ENCODE peak calls at places on chromosome 17, in ten cellular contexts. T is fibroblast of lung; I is germinal center; Q is effector memory CD8-positive, alpha-beta T cell; F is lower lobe of right lung; S is NCI-H69; M is CD4-positive, alpha-beta T cell; D is stimulated activated CD4-positive, alpha-beta T cell treated with anti-CD3 and anti-CD28 coated beads, TNF-alpha, amount 100 ng/mL, for 48 hours; Z is NCI-H1105 treated with DMSO at 0.1 percent for 48 hours; A is brain microvascular endothelial cell. V is an unnamed sample.

GRCh38 chr17:68346448-68346847 is 55.2 kb downstream of the ARSG start:
- DNase-seq in T (no peak), I (peak), Q (peak), F (peak), S (no peak), M (peak), D (peak), Z (no peak), A (no peak), V (peak)

GRCh38 chr17:59337741-59338299 is 6.4 kb downstream of the YPEL2 start:
- DNase-seq in T (no peak), I (no peak), Q (no peak), F (no peak), S (peak), M (no peak), D (no peak), Z (no peak), A (no peak), V (no peak)

GRCh38 chr17:15361592-15361991 is 20.2 kb upstream of the TEKT3 start:
- DNase-seq in T (no peak), I (no peak), Q (no peak), F (no peak), S (no peak), M (no peak), D (no peak), Z (no peak), A (no peak), V (no peak)

GRCh38 chr17:18257747-18258355 is 687 bp downstream of the FLII start:
- DNase-seq in T (peak), I (peak), Q (peak), F (peak), S (peak), M (peak), D (no peak), Z (peak), A (peak), V (peak)

GRCh38 chr17:73489333-73489732 is 154.9 kb downstream of the SDK2 start:
- DNase-seq in T (no peak), I (no peak), Q (no peak), F (no peak), S (peak), M (no peak), D (no peak), Z (no peak), A (no peak), V (no peak)

GRCh38 chr17:48215583-48216139 is 108.1 kb downstream of the SNX11 start:
- DNase-seq in T (peak), I (no peak), Q (no peak), F (no peak), S (peak), M (no peak), D (no peak), Z (peak), A (peak), V (no peak)

GRCh38 chr17:55601874-55602364 is 90.7 kb upstream of the SMIM36 start:
- DNase-seq in T (peak), I (peak), Q (no peak), F (no peak), S (peak), M (no peak), D (no peak), Z (no peak), A (peak), V (peak)

GRCh38 chr17:68646626-68647526 is 45.7 kb upstream of the FAM20A start:
- DNase-seq in T (peak), I (no peak), Q (no peak), F (no peak), S (peak), M (no peak), D (no peak), Z (peak), A (no peak), V (no peak)

GRCh38 chr17:59572301-59572924 is 7.0 kb downstream of the DHX40 start:
- DNase-seq in T (peak), I (no peak), Q (no peak), F (no peak), S (no peak), M (no peak), D (no peak), Z (no peak), A (peak), V (no peak)

GRCh38 chr17:15346196-15346595 is 4.8 kb upstream of the TEKT3 start:
- DNase-seq in T (no peak), I (no peak), Q (no peak), F (no peak), S (no peak), M (no peak), D (no peak), Z (no peak), A (no peak), V (no peak)

GRCh38 chr17:44128383-44128782 is 4.9 kb upstream of the HDAC5 start:
- DNase-seq in T (no peak), I (no peak), Q (no peak), F (no peak), S (no peak), M (no peak), D (no peak), Z (no peak), A (no peak), V (no peak)

GRCh38 chr17:1110844-1111598 is 68.8 kb downstream of the ABR start:
- DNase-seq in T (peak), I (no peak), Q (no peak), F (peak), S (peak), M (no peak), D (no peak), Z (no peak), A (peak), V (no peak)